ENCODE peak calls at places on chromosome 15, in seven cellular contexts. One of them, this sample, is unnamed.

GRCh38 chr15:52337198-52337853 is 41.7 kb upstream of the MYO5C start:
- DNase-seq in NCI-H2081: no peak
- DNase-seq in AG08395: peak
- DNase-seq in neural progenitor cell: no peak
- DNase-seq in MCF 10A: peak
- DNase-seq in hepatocyte: no peak
- DNase-seq in sigmoid colon: no peak
- DNase-seq in this sample: no peak

GRCh38 chr15:40392986-40393948 is 10.7 kb downstream of the KNSTRN start:
- DNase-seq in neural progenitor cell: no peak
- DNase-seq in hepatocyte: no peak
- DNase-seq in NCI-H2081: no peak
- DNase-seq in sigmoid colon: no peak
- DNase-seq in AG08395: no peak
- DNase-seq in MCF 10A: no peak
- DNase-seq in this sample: no peak

GRCh38 chr15:56832125-56832524 is 86.3 kb upstream of the TCF12 start:
- DNase-seq in MCF 10A: peak
- DNase-seq in hepatocyte: peak
- DNase-seq in AG08395: peak
- DNase-seq in NCI-H2081: no peak
- DNase-seq in sigmoid colon: peak
- DNase-seq in neural progenitor cell: no peak
- DNase-seq in this sample: peak

GRCh38 chr15:96274698-96275097 is 55.8 kb upstream of the NR2F2 start:
- DNase-seq in neural progenitor cell: no peak
- DNase-seq in NCI-H2081: no peak
- DNase-seq in hepatocyte: no peak
- DNase-seq in AG08395: peak
- DNase-seq in sigmoid colon: no peak
- DNase-seq in MCF 10A: no peak
- DNase-seq in this sample: no peak

GRCh38 chr15:70018646-70019600 is 78.8 kb downstream of the TLE3 start:
- DNase-seq in AG08395: no peak
- DNase-seq in MCF 10A: no peak
- DNase-seq in sigmoid colon: no peak
- DNase-seq in hepatocyte: no peak
- DNase-seq in NCI-H2081: no peak
- DNase-seq in neural progenitor cell: no peak
- DNase-seq in this sample: no peak

GRCh38 chr15:62606376-62607164 is 436.0 kb upstream of the TPM1 start:
- DNase-seq in MCF 10A: peak
- DNase-seq in AG08395: peak
- DNase-seq in NCI-H2081: no peak
- DNase-seq in hepatocyte: no peak
- DNase-seq in neural progenitor cell: no peak
- DNase-seq in sigmoid colon: no peak
- DNase-seq in this sample: no peak

GRCh38 chr15:73956276-73957086 is 30.2 kb downstream of the LOXL1 start:
- DNase-seq in sigmoid colon: peak
- DNase-seq in MCF 10A: peak
- DNase-seq in AG08395: peak
- DNase-seq in neural progenitor cell: no peak
- DNase-seq in hepatocyte: peak
- DNase-seq in NCI-H2081: no peak
- DNase-seq in this sample: no peak

GRCh38 chr15:51739056-51739455 is 1.6 kb upstream of the LYSMD2 start:
- DNase-seq in MCF 10A: peak
- DNase-seq in AG08395: no peak
- DNase-seq in neural progenitor cell: no peak
- DNase-seq in sigmoid colon: no peak
- DNase-seq in NCI-H2081: no peak
- DNase-seq in hepatocyte: no peak
- DNase-seq in this sample: no peak

GRCh38 chr15:81394609-81395008 is 20.6 kb upstream of the TMC3 start:
- DNase-seq in NCI-H2081: no peak
- DNase-seq in hepatocyte: peak
- DNase-seq in MCF 10A: peak
- DNase-seq in neural progenitor cell: no peak
- DNase-seq in sigmoid colon: no peak
- DNase-seq in AG08395: no peak
- DNase-seq in this sample: peak

GRCh38 chr15:22263738-22264137 is 183.4 kb downstream of the OR4M2 start:
- DNase-seq in AG08395: no peak
- DNase-seq in MCF 10A: no peak
- DNase-seq in sigmoid colon: no peak
- DNase-seq in NCI-H2081: no peak
- DNase-seq in hepatocyte: no peak
- DNase-seq in neural progenitor cell: no peak
- DNase-seq in this sample: no peak

GRCh38 chr15:34621675-34622074 is 38.2 kb upstream of the GOLGA8B start:
- DNase-seq in AG08395: peak
- DNase-seq in neural progenitor cell: no peak
- DNase-seq in MCF 10A: peak
- DNase-seq in NCI-H2081: no peak
- DNase-seq in sigmoid colon: no peak
- DNase-seq in hepatocyte: no peak
- DNase-seq in this sample: no peak

GRCh38 chr15:24917431-24917830 is 37.4 kb upstream of the SNRPN start:
- DNase-seq in NCI-H2081: no peak
- DNase-seq in neural progenitor cell: no peak
- DNase-seq in MCF 10A: no peak
- DNase-seq in sigmoid colon: no peak
- DNase-seq in AG08395: no peak
- DNase-seq in hepatocyte: no peak
- DNase-seq in this sample: no peak

GRCh38 chr15:58038426-58039106 is 26.9 kb downstream of the ALDH1A2 start:
- DNase-seq in AG08395: no peak
- DNase-seq in MCF 10A: peak
- DNase-seq in neural progenitor cell: no peak
- DNase-seq in hepatocyte: peak
- DNase-seq in NCI-H2081: peak
- DNase-seq in sigmoid colon: no peak
- DNase-seq in this sample: peak

GRCh38 chr15:36707884-36708430 is 128.5 kb downstream of the CDIN1 start:
- DNase-seq in neural progenitor cell: no peak
- DNase-seq in AG08395: no peak
- DNase-seq in sigmoid colon: no peak
- DNase-seq in NCI-H2081: no peak
- DNase-seq in MCF 10A: no peak
- DNase-seq in hepatocyte: no peak
- DNase-seq in this sample: no peak

GRCh38 chr15:82870727-82871576 is 61.5 kb downstream of the WHAMM start:
- DNase-seq in MCF 10A: no peak
- DNase-seq in NCI-H2081: no peak
- DNase-seq in AG08395: no peak
- DNase-seq in sigmoid colon: no peak
- DNase-seq in neural progenitor cell: no peak
- DNase-seq in hepatocyte: peak
- DNase-seq in this sample: peak

GRCh38 chr15:70555713-70556112 is 207.6 kb downstream of the UACA start:
- DNase-seq in AG08395: no peak
- DNase-seq in sigmoid colon: no peak
- DNase-seq in neural progenitor cell: no peak
- DNase-seq in MCF 10A: no peak
- DNase-seq in hepatocyte: no peak
- DNase-seq in NCI-H2081: no peak
- DNase-seq in this sample: no peak

GRCh38 chr15:74499366-74499765 is 38.4 kb upstream of the UBL7 start:
- DNase-seq in AG08395: no peak
- DNase-seq in neural progenitor cell: no peak
- DNase-seq in NCI-H2081: no peak
- DNase-seq in MCF 10A: no peak
- DNase-seq in sigmoid colon: no peak
- DNase-seq in hepatocyte: no peak
- DNase-seq in this sample: no peak

GRCh38 chr15:91456251-91456718 is 356.2 kb downstream of the SV2B start:
- DNase-seq in NCI-H2081: no peak
- DNase-seq in MCF 10A: peak
- DNase-seq in neural progenitor cell: no peak
- DNase-seq in hepatocyte: no peak
- DNase-seq in AG08395: no peak
- DNase-seq in sigmoid colon: no peak
- DNase-seq in this sample: no peak